ENCODE peak calls at places on chromosome 21, in six cellular contexts. B, X, Y, S, V and Z are unnamed samples.
A peak's percentile ranks its signal among the peaks of the same experiment; 100 is the strongest.

GRCh38 chr21:20997633-20998455 is at the start of gene NCAM2:
- DNase-seq in B (peak; percentile 69), X (peak; percentile 61), Y (peak; percentile 84), S (no peak), V (peak; percentile 59), Z (peak; percentile 50)

GRCh38 chr21:23016617-23017016 is 2018.4 kb downstream of the NCAM2 start:
- DNase-seq in B (no peak), X (no peak), Y (peak; percentile 11), S (no peak), V (no peak), Z (no peak)

GRCh38 chr21:21003701-21004100 is 5.5 kb downstream of the NCAM2 start:
- DNase-seq in B (peak; percentile 59), X (no peak), Y (peak; percentile 11), S (no peak), V (no peak), Z (no peak)

GRCh38 chr21:34702341-34702807 is 33.6 kb downstream of the CLIC6 start:
- DNase-seq in B (peak; percentile 75), X (no peak), Y (no peak), S (no peak), V (no peak), Z (no peak)

GRCh38 chr21:33985117-33986050 is 69.8 kb upstream of the ATP5PO start:
- DNase-seq in B (no peak), X (no peak), Y (no peak), S (no peak), V (no peak), Z (peak; percentile 30)

GRCh38 chr21:35051287-35051818 is 2.3 kb upstream of the RUNX1 start:
- DNase-seq in B (peak; percentile 91), X (peak; percentile 92), Y (peak; percentile 62), S (peak; percentile 82), V (peak; percentile 56), Z (peak; percentile 66)

GRCh38 chr21:46213620-46214286 is 14.8 kb downstream of the LSS start:
- DNase-seq in B (no peak), X (no peak), Y (no peak), S (no peak), V (no peak), Z (no peak)

GRCh38 chr21:31173881-31174555 is 135.7 kb upstream of the KRTAP19-8 start:
- DNase-seq in B (no peak), X (no peak), Y (no peak), S (no peak), V (no peak), Z (no peak)

GRCh38 chr21:17492415-17493168 is 20.3 kb upstream of the CXADR start:
- DNase-seq in B (no peak), X (no peak), Y (no peak), S (no peak), V (no peak), Z (no peak)

GRCh38 chr21:20040768-20041167 is 957.4 kb upstream of the NCAM2 start:
- DNase-seq in B (no peak), X (no peak), Y (no peak), S (no peak), V (no peak), Z (no peak)

GRCh38 chr21:14244911-14245310 is 29.0 kb downstream of the RBM11 start:
- DNase-seq in B (no peak), X (no peak), Y (no peak), S (no peak), V (no peak), Z (no peak)

GRCh38 chr21:27248791-27249190 is 281.9 kb upstream of the ADAMTS5 start:
- DNase-seq in B (no peak), X (no peak), Y (no peak), S (no peak), V (no peak), Z (no peak)

GRCh38 chr21:35190201-35190701 is 141.1 kb upstream of the RUNX1 start:
- DNase-seq in B (peak; percentile 46), X (no peak), Y (no peak), S (no peak), V (no peak), Z (no peak)

GRCh38 chr21:42525228-42525604 is 11.6 kb downstream of the SLC37A1 start:
- DNase-seq in B (peak; percentile 58), X (no peak), Y (no peak), S (no peak), V (no peak), Z (no peak)

GRCh38 chr21:35168702-35169101 is 119.6 kb upstream of the RUNX1 start:
- DNase-seq in B (no peak), X (no peak), Y (no peak), S (no peak), V (no peak), Z (no peak)

GRCh38 chr21:30255679-30256078 is 27.1 kb downstream of the KRTAP24-1 start:
- DNase-seq in B (no peak), X (no peak), Y (no peak), S (no peak), V (no peak), Z (no peak)

GRCh38 chr21:46459356-46460112 is 843 bp downstream of the DIP2A start:
- DNase-seq in B (peak; percentile 53), X (peak; percentile 36), Y (peak; percentile 32), S (no peak), V (peak; percentile 21), Z (peak; percentile 49)

GRCh38 chr21:42623684-42624083 is 29.7 kb upstream of the PDE9A start:
- DNase-seq in B (no peak), X (no peak), Y (no peak), S (no peak), V (no peak), Z (no peak)

GRCh38 chr21:39536835-39537234 is 75.9 kb upstream of the B3GALT5 start:
- DNase-seq in B (no peak), X (no peak), Y (no peak), S (no peak), V (no peak), Z (no peak)

GRCh38 chr21:14842641-14843040 is 222.2 kb downstream of the NRIP1 start:
- DNase-seq in B (no peak), X (no peak), Y (no peak), S (no peak), V (no peak), Z (no peak)

GRCh38 chr21:34530264-34530663 is 18.3 kb upstream of the KCNE1 start:
- DNase-seq in B (peak; percentile 74), X (no peak), Y (no peak), S (no peak), V (no peak), Z (no peak)

GRCh38 chr21:33133912-33134311 is 64.0 kb downstream of the OLIG1 start:
- DNase-seq in B (no peak), X (no peak), Y (no peak), S (no peak), V (no peak), Z (no peak)

GRCh38 chr21:39593522-39593921 is 19.2 kb upstream of the B3GALT5 start:
- DNase-seq in B (no peak), X (no peak), Y (no peak), S (no peak), V (no peak), Z (no peak)

GRCh38 chr21:32083175-32083574 is 195.7 kb downstream of the MIS18A start:
- DNase-seq in B (no peak), X (no peak), Y (no peak), S (no peak), V (no peak), Z (no peak)

GRCh38 chr21:23130308-23130707 is 2132.1 kb downstream of the NCAM2 start:
- DNase-seq in B (no peak), X (no peak), Y (no peak), S (no peak), V (no peak), Z (no peak)

GRCh38 chr21:42892582-42892930 is 553 bp upstream of the NDUFV3 start:
- DNase-seq in B (no peak), X (no peak), Y (no peak), S (no peak), V (no peak), Z (no peak)

GRCh38 chr21:43812139-43812821 is 22.9 kb downstream of the RRP1 start:
- DNase-seq in B (no peak), X (no peak), Y (no peak), S (no peak), V (no peak), Z (no peak)

GRCh38 chr21:32207096-32207716 is 71.6 kb downstream of the MIS18A start:
- DNase-seq in B (no peak), X (no peak), Y (no peak), S (no peak), V (no peak), Z (no peak)

GRCh38 chr21:15057290-15057689 is 7.5 kb downstream of the NRIP1 start:
- DNase-seq in B (no peak), X (peak; percentile 14), Y (no peak), S (no peak), V (no peak), Z (no peak)

GRCh38 chr21:45076245-45076661 is 1.9 kb downstream of the ADARB1 start:
- DNase-seq in B (peak; percentile 45), X (peak; percentile 41), Y (no peak), S (no peak), V (no peak), Z (no peak)
- TF ChIP-seq CTCF in B (no peak), X (no peak), Y (no peak), S (no peak), V (no peak), Z (no peak)

DNA sequence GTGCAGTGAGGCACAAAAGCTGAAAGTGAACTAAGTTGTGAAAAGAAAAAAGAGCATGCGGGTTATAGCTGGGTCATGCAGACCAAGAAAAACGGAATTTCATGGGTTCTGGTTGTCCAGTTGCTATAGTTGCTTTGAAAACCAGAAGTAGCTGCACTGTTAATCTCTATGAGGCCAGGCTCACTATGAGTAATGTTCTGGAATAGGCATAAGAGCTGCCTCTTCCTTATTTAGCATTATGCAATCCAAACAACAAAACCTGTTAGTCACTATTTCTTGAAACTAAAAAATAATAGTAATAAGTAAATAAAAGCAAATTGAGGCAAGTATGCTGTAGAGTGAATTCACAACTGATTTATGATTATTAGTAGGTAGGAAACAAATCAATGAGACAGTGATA is 1383.7 kb downstream of the MRPL39 start:
- DNase-seq in B (peak; percentile 25), X (no peak), Y (no peak), S (no peak), V (no peak), Z (no peak)
- TF ChIP-seq CTCF in B (no peak), X (no peak), Y (no peak), S (no peak), V (no peak), Z (no peak)

GRCh38 chr21:36245649-36246048 is 74.3 kb upstream of the MORC3 start:
- DNase-seq in B (no peak), X (no peak), Y (no peak), S (no peak), V (no peak), Z (no peak)
- TF ChIP-seq CTCF in B (no peak), X (no peak), Y (no peak), S (no peak), V (no peak), Z (no peak)

GRCh38 chr21:41139951-41140350 is 28.0 kb upstream of the BACE2 start:
- DNase-seq in B (no peak), X (no peak), Y (no peak), S (no peak), V (no peak), Z (no peak)

GRCh38 chr21:41139275-41139674 is 28.7 kb upstream of the BACE2 start:
- DNase-seq in B (no peak), X (no peak), Y (no peak), S (no peak), V (no peak), Z (no peak)

GRCh38 chr21:41141031-41141457 is 26.9 kb upstream of the BACE2 start:
- DNase-seq in B (peak; percentile 11), X (no peak), Y (no peak), S (no peak), V (no peak), Z (no peak)

GRCh38 chr21:41143596-41144325 is 24.2 kb upstream of the BACE2 start:
- DNase-seq in B (no peak), X (no peak), Y (no peak), S (no peak), V (no peak), Z (no peak)

GRCh38 chr21:41142051-41142795 is 25.7 kb upstream of the BACE2 start:
- DNase-seq in B (peak; percentile 57), X (no peak), Y (no peak), S (no peak), V (no peak), Z (no peak)
- TF ChIP-seq CTCF in B (no peak), X (no peak), Y (no peak), S (no peak), V (no peak), Z (no peak)